ENCODE peak calls at places on chromosomes 13 and 19, in six cellular contexts. One of them, this sample, is unnamed. For H3K27me3, the result is how much of the 10 kb centered on the place peaks cover.

GRCh38 chr13:32150794-32151193 is 119.2 kb downstream of the FRY start:
- DNase-seq in tibial nerve: peak
- DNase-seq in AG04450: no peak
- DNase-seq in testis: peak
- DNase-seq in GM12878: no peak
- DNase-seq in left lung: peak
- DNase-seq in this sample: peak

GRCh38 chr19:29014857-29015436 is 198.0 kb downstream of the UQCRFS1 start:
- DNase-seq in tibial nerve: no peak
- DNase-seq in AG04450: no peak
- DNase-seq in testis: no peak
- DNase-seq in GM12878: no peak
- DNase-seq in left lung: no peak
- DNase-seq in this sample: no peak

GRCh38 chr13:25213716-25214115 is 41.6 kb upstream of the AMER2 start:
- DNase-seq in tibial nerve: no peak
- DNase-seq in AG04450: no peak
- DNase-seq in testis: no peak
- DNase-seq in GM12878: no peak
- DNase-seq in left lung: no peak
- DNase-seq in this sample: no peak

GRCh38 chr13:45194081-45194939 is 6.5 kb downstream of the KCTD4 start:
- DNase-seq in tibial nerve: peak
- DNase-seq in AG04450: no peak
- DNase-seq in testis: peak
- DNase-seq in GM12878: no peak
- DNase-seq in left lung: no peak
- DNase-seq in this sample: peak

GRCh38 chr13:102773441-102774209 is at the start of gene TEX30:
- DNase-seq in tibial nerve: peak
- DNase-seq in AG04450: peak
- DNase-seq in testis: peak
- DNase-seq in GM12878: peak
- DNase-seq in left lung: peak
- DNase-seq in this sample: peak

GRCh38 chr13:106184778-106185177 is 350.7 kb downstream of the EFNB2 start:
- DNase-seq in tibial nerve: no peak
- DNase-seq in AG04450: no peak
- DNase-seq in testis: peak
- DNase-seq in GM12878: no peak
- DNase-seq in left lung: no peak
- DNase-seq in this sample: no peak

GRCh38 chr13:86933676-86934075 is 737.5 kb upstream of the SLITRK5 start:
- DNase-seq in tibial nerve: no peak
- DNase-seq in AG04450: no peak
- DNase-seq in testis: no peak
- DNase-seq in GM12878: no peak
- DNase-seq in left lung: no peak
- DNase-seq in this sample: no peak

GRCh38 chr13:95641961-95642621 is 2.4 kb downstream of the DZIP1 start:
- DNase-seq in tibial nerve: no peak
- DNase-seq in AG04450: no peak
- DNase-seq in testis: peak
- DNase-seq in GM12878: no peak
- DNase-seq in left lung: peak
- DNase-seq in this sample: peak

GRCh38 chr13:31477961-31478360 is 261.4 kb upstream of the RXFP2 start:
- DNase-seq in tibial nerve: no peak
- DNase-seq in AG04450: no peak
- DNase-seq in testis: no peak
- DNase-seq in GM12878: no peak
- DNase-seq in left lung: no peak
- DNase-seq in this sample: no peak

GRCh38 chr13:113835461-113836274 is 28.2 kb downstream of the GAS6 start:
- DNase-seq in tibial nerve: no peak
- DNase-seq in AG04450: peak
- DNase-seq in testis: no peak
- DNase-seq in GM12878: no peak
- DNase-seq in left lung: peak
- DNase-seq in this sample: no peak

GRCh38 chr13:23681253-23681652 is 111.0 kb downstream of the TNFRSF19 start:
- DNase-seq in tibial nerve: no peak
- DNase-seq in AG04450: no peak
- DNase-seq in testis: no peak
- DNase-seq in GM12878: no peak
- DNase-seq in left lung: no peak
- DNase-seq in this sample: no peak
- H3K27me3 ChIP-seq in tibial nerve: under half
- H3K27me3 ChIP-seq in AG04450: under half
- H3K27me3 ChIP-seq in testis: under half
- H3K27me3 ChIP-seq in GM12878: under half
- H3K27me3 ChIP-seq in left lung: under half
- H3K27me3 ChIP-seq in this sample: under half

GRCh38 chr19:2167896-2168618 is 4.3 kb downstream of the DOT1L start:
- DNase-seq in tibial nerve: peak
- DNase-seq in AG04450: no peak
- DNase-seq in testis: peak
- DNase-seq in GM12878: peak
- DNase-seq in left lung: peak
- DNase-seq in this sample: peak
- H3K27ac ChIP-seq in tibial nerve: peak
- H3K27ac ChIP-seq in AG04450: peak
- H3K27ac ChIP-seq in testis: peak
- H3K27ac ChIP-seq in GM12878: peak
- H3K27ac ChIP-seq in left lung: peak
- H3K27ac ChIP-seq in this sample: peak

DNA sequence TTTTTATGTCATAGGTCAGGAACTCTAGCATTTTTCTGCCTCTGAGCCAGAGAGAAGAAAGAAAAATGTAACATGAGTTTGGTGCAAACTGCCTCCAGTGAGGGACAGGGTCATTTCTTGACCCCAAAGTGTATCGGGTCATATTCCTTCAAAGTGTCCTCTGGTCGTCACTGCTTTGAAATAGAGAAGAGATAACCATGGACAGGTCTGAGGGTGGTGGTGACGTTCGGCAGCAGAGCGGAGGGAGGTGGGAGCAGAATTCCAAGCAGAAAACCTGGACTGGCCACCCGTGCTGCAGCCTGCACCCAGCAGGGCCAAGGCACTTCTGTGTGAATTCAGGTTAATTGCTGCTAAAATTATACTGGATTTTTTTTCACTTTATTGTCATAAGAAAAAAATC is 38.1 kb upstream of the UBAC2 start:
- DNase-seq in tibial nerve: no peak
- DNase-seq in AG04450: no peak
- DNase-seq in testis: no peak
- DNase-seq in GM12878: no peak
- DNase-seq in left lung: no peak
- DNase-seq in this sample: no peak
- H3K27me3 ChIP-seq in tibial nerve: under half
- H3K27me3 ChIP-seq in AG04450: under half
- H3K27me3 ChIP-seq in testis: under half
- H3K27me3 ChIP-seq in GM12878: under half
- H3K27me3 ChIP-seq in left lung: under half
- H3K27me3 ChIP-seq in this sample: under half

GRCh38 chr13:109604894-109605293 is 181.5 kb downstream of the IRS2 start:
- DNase-seq in tibial nerve: no peak
- DNase-seq in AG04450: no peak
- DNase-seq in testis: no peak
- DNase-seq in GM12878: no peak
- DNase-seq in left lung: no peak
- DNase-seq in this sample: no peak
- H3K27ac ChIP-seq in tibial nerve: no peak
- H3K27ac ChIP-seq in AG04450: no peak
- H3K27ac ChIP-seq in testis: no peak
- H3K27ac ChIP-seq in GM12878: no peak
- H3K27ac ChIP-seq in left lung: no peak
- H3K27ac ChIP-seq in this sample: no peak

GRCh38 chr19:45972944-45973525 is 630 bp downstream of the NOVA2 start:
- DNase-seq in tibial nerve: no peak
- DNase-seq in AG04450: no peak
- DNase-seq in testis: no peak
- DNase-seq in GM12878: no peak
- DNase-seq in left lung: peak
- DNase-seq in this sample: no peak

GRCh38 chr19:45971260-45971902 is 2.3 kb downstream of the NOVA2 start:
- DNase-seq in tibial nerve: no peak
- DNase-seq in AG04450: no peak
- DNase-seq in testis: no peak
- DNase-seq in GM12878: no peak
- DNase-seq in left lung: peak
- DNase-seq in this sample: no peak

GRCh38 chr19:45969676-45970075 is 4.0 kb downstream of the NOVA2 start:
- DNase-seq in tibial nerve: no peak
- DNase-seq in AG04450: no peak
- DNase-seq in testis: no peak
- DNase-seq in GM12878: no peak
- DNase-seq in left lung: no peak
- DNase-seq in this sample: no peak

GRCh38 chr19:45973564-45974338 is at the start of gene NOVA2:
- DNase-seq in tibial nerve: peak
- DNase-seq in AG04450: no peak
- DNase-seq in testis: peak
- DNase-seq in GM12878: peak
- DNase-seq in left lung: peak
- DNase-seq in this sample: peak

DNA sequence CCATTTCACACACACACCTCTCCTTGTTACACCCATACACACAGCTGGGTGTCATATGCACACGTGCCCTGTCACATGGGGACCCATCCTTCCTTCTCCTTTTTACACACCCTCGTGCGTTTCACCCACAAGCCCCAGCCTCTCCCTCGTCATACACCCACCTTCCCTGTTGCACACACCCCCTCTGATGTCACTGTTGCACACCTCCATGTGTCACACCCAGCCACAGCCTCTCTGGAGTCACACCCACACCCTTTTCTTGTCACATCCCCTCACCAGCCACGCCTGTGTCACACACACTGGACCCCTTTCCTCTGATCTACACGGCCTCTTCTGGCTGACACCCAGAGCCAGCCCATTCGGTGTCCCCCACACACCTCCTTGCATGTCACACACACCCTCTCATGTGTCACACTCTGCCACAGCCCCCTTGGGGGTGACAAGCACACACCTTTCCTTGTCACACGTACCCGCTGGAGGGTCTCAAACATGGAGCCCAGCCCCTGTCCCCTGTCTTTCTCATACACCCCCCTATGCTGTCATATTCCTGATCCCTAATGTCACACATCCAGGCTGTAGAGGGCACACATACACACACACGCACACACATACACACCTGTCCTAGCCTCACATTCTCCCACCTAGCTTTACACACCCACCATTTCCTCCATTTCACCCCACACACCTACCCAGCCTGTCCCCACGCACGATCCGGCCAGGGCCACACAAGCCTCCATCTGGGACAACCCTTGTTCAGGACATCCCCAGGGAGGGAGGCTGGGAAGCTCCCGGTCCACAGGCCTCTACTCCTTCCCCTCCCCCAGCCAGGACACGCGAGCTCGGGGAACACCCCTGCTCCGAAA is 1.4 kb downstream of the NOVA2 start:
- DNase-seq in tibial nerve: peak
- DNase-seq in AG04450: no peak
- DNase-seq in testis: no peak
- DNase-seq in GM12878: no peak
- DNase-seq in left lung: peak
- DNase-seq in this sample: no peak
- H3K27me3 ChIP-seq in tibial nerve: under half
- H3K27me3 ChIP-seq in AG04450: half or more
- H3K27me3 ChIP-seq in testis: under half
- H3K27me3 ChIP-seq in GM12878: under half
- H3K27me3 ChIP-seq in left lung: under half
- H3K27me3 ChIP-seq in this sample: under half

GRCh38 chr13:40668335-40668734 is 1.9 kb upstream of the FOXO1 start:
- DNase-seq in tibial nerve: peak
- DNase-seq in AG04450: no peak
- DNase-seq in testis: peak
- DNase-seq in GM12878: no peak
- DNase-seq in left lung: no peak
- DNase-seq in this sample: peak
- H3K27ac ChIP-seq in tibial nerve: peak
- H3K27ac ChIP-seq in AG04450: no peak
- H3K27ac ChIP-seq in testis: no peak
- H3K27ac ChIP-seq in GM12878: no peak
- H3K27ac ChIP-seq in left lung: no peak
- H3K27ac ChIP-seq in this sample: no peak

GRCh38 chr13:36431204-36432105 is 840 bp upstream of the CCNA1 start:
- DNase-seq in tibial nerve: no peak
- DNase-seq in AG04450: no peak
- DNase-seq in testis: no peak
- DNase-seq in GM12878: no peak
- DNase-seq in left lung: peak
- DNase-seq in this sample: peak
- H3K27me3 ChIP-seq in tibial nerve: under half
- H3K27me3 ChIP-seq in AG04450: under half
- H3K27me3 ChIP-seq in testis: under half
- H3K27me3 ChIP-seq in GM12878: under half
- H3K27me3 ChIP-seq in left lung: under half
- H3K27me3 ChIP-seq in this sample: under half

GRCh38 chr19:2782936-2783780 is at the start of gene SGTA:
- DNase-seq in tibial nerve: peak
- DNase-seq in AG04450: peak
- DNase-seq in testis: peak
- DNase-seq in GM12878: peak
- DNase-seq in left lung: peak
- DNase-seq in this sample: peak
- H3K27ac ChIP-seq in tibial nerve: peak
- H3K27ac ChIP-seq in AG04450: peak
- H3K27ac ChIP-seq in testis: peak
- H3K27ac ChIP-seq in GM12878: peak
- H3K27ac ChIP-seq in left lung: peak
- H3K27ac ChIP-seq in this sample: peak